ENCODE peak calls at places on chromosomes 3 and 15, in eight cellular contexts. G is NCI-H2029 treated with DMSO at 0.1 percent for 48 hours; D is AG20443; F is heart right ventricle; O is NCI-H2171; A is activated T-cell treated with anti-CD3 and anti-CD28 coated beads, Interleukin-2, amount 50 U/mL, for 1 hour; M is NCI-H774; N is stimulated activated CD8-positive, alpha-beta memory T cell treated with anti-CD3 and anti-CD28 coated beads, Interleukin-4, amount 100 ng/mL, for 24 hours. S is an unnamed sample.

GRCh38 chr15:39438260-39438659 is 142.6 kb upstream of the THBS1 start:
- DNase-seq in D (no peak), A (no peak), M (no peak), F (peak; percentile 41), N (no peak), G (no peak), O (no peak), S (no peak)

GRCh38 chr3:27560484-27561056 is 76.4 kb upstream of the SLC4A7 start:
- DNase-seq in D (no peak), A (no peak), O (no peak), G (no peak), M (no peak), F (no peak), N (no peak), S (no peak)

GRCh38 chr3:181719298-181719859 is 7.7 kb downstream of the SOX2 start:
- DNase-seq in F (no peak), M (peak; percentile 76), D (no peak), N (no peak), O (no peak), A (no peak), G (no peak), S (no peak)

GRCh38 chr3:14141602-14142315 is 16.9 kb downstream of the TMEM43 start:
- DNase-seq in N (no peak), O (no peak), A (peak; percentile 25), D (no peak), M (no peak), G (no peak), F (peak; percentile 66), S (no peak)

GRCh38 chr15:66803182-66803729 is 101.2 kb downstream of the SMAD6 start:
- DNase-seq in O (no peak), F (peak; percentile 84), M (no peak), G (no peak), A (no peak), N (no peak), D (peak; percentile 99), S (no peak)

GRCh38 chr15:84731774-84732173 is 15.8 kb upstream of the SEC11A start:
- DNase-seq in F (no peak), D (peak; percentile 80), A (no peak), O (no peak), M (no peak), G (no peak), N (no peak), S (no peak)

GRCh38 chr3:125037498-125038150 is 18.2 kb downstream of the HEG1 start:
- DNase-seq in M (no peak), F (no peak), N (no peak), A (no peak), G (no peak), D (no peak), O (no peak), S (no peak)

GRCh38 chr3:63141-63845 is 133.3 kb upstream of the CHL1 start:
- DNase-seq in A (no peak), D (no peak), F (no peak), O (no peak), N (no peak), G (no peak), M (peak; percentile 30), S (no peak)

GRCh38 chr15:69092159-69092558 is 68.3 kb upstream of the GLCE start:
- DNase-seq in N (no peak), M (no peak), G (no peak), O (no peak), F (no peak), A (no peak), D (no peak), S (no peak)

GRCh38 chr3:151319613-151320012 is 3.0 kb upstream of the GPR87 start:
- DNase-seq in O (no peak), M (no peak), D (peak; percentile 16), A (no peak), G (no peak), F (no peak), N (no peak), S (no peak)

GRCh38 chr15:84961114-84961452 is 20.6 kb upstream of the PDE8A start:
- DNase-seq in N (no peak), D (no peak), F (no peak), M (no peak), O (no peak), G (no peak), A (no peak), S (no peak)

GRCh38 chr15:75208501-75209288 is 7.0 kb downstream of the C15orf39 start:
- DNase-seq in N (no peak), D (no peak), A (no peak), O (no peak), M (no peak), G (no peak), F (peak; percentile 55), S (no peak)

GRCh38 chr3:120894285-120894684 is 13.7 kb upstream of the STXBP5L start:
- DNase-seq in M (no peak), N (no peak), G (no peak), A (no peak), F (no peak), D (no peak), O (no peak), S (no peak)

GRCh38 chr3:133136114-133137041 is 98.2 kb downstream of the TMEM108 start:
- DNase-seq in O (peak; percentile 30), N (no peak), D (no peak), G (no peak), M (peak; percentile 79), A (no peak), F (no peak), S (no peak)

GRCh38 chr3:38110314-38111050 is 26.4 kb downstream of the ACAA1 start:
- DNase-seq in D (no peak), F (no peak), G (no peak), M (no peak), N (no peak), O (no peak), A (no peak), S (no peak)